ENCODE peak calls at places on chromosomes 13 and 19, in nine cellular contexts. F is A673, G is heart right ventricle, W is small intestine, Z is sigmoid colon, K is uterus, N is mammary epithelial cell, U is colonic mucosa, V is esophagus squamous epithelium. I is an unnamed sample. For H3K4me1 and H3K27me3, the result is how much of the 10 kb centered on the place peaks cover.

GRCh38 chr19:18920400-18920799 is 885 bp downstream of the DDX49 start:
- DNase-seq in V (no peak), G (no peak), F (no peak), Z (no peak), K (no peak), N (no peak), U (no peak), W (no peak), I (no peak)

GRCh38 chr13:20451397-20451796 is 74.3 kb downstream of the CRYL1 start:
- DNase-seq in V (no peak), W (no peak), N (no peak), F (no peak), G (no peak), U (no peak), Z (no peak), K (no peak), I (no peak)

GRCh38 chr13:41603917-41604316 is 146.6 kb downstream of the RGCC start:
- DNase-seq in V (no peak), F (peak), W (peak), N (peak), G (no peak), K (no peak), Z (no peak), U (no peak), I (no peak)

GRCh38 chr13:111210488-111210887 is 95.4 kb downstream of the ARHGEF7 start:
- DNase-seq in V (no peak), W (no peak), N (no peak), F (peak), G (peak), Z (no peak), K (no peak), U (no peak), I (peak)

GRCh38 chr13:49220035-49220855 is at the start of gene MLNR:
- DNase-seq in F (peak), W (peak), N (peak), V (no peak), U (peak), Z (no peak), G (peak), K (no peak), I (no peak)

GRCh38 chr19:38596057-38596981 is 21.4 kb downstream of the MAP4K1 start:
- DNase-seq in V (no peak), G (no peak), K (no peak), W (peak), Z (no peak), U (peak), F (peak), N (no peak), I (peak)

GRCh38 chr13:93235258-93236015 is 8.8 kb downstream of the GPC6 start:
- DNase-seq in U (no peak), N (no peak), W (no peak), F (peak), K (no peak), Z (peak), G (no peak), V (no peak), I (no peak)

GRCh38 chr19:42965204-42965603 is 28.2 kb upstream of the PSG7 start:
- DNase-seq in V (no peak), G (no peak), F (no peak), K (no peak), U (no peak), Z (no peak), N (peak), W (no peak), I (no peak)

GRCh38 chr19:47005164-47005641 is 14.4 kb upstream of the NPAS1 start:
- DNase-seq in F (no peak), Z (no peak), N (no peak), W (no peak), V (no peak), K (no peak), G (no peak), U (no peak), I (no peak)

GRCh38 chr19:46697142-46697960 is 19.6 kb downstream of the PRKD2 start:
- DNase-seq in Z (peak), W (peak), V (no peak), N (no peak), K (peak), U (peak), G (peak), F (peak), I (peak)

GRCh38 chr19:15321739-15322138 is 10.6 kb downstream of the BRD4 start:
- DNase-seq in K (no peak), V (no peak), Z (no peak), F (no peak), N (no peak), G (no peak), U (no peak), W (no peak), I (no peak)

GRCh38 chr19:20151617-20152145 is 15.3 kb upstream of the ZNF486 start:
- DNase-seq in N (no peak), V (no peak), F (no peak), G (no peak), U (no peak), W (no peak), K (no peak), Z (no peak), I (no peak)

GRCh38 chr13:93355094-93355493 is 128.5 kb downstream of the GPC6 start:
- DNase-seq in Z (no peak), U (no peak), W (no peak), N (no peak), K (no peak), F (no peak), G (no peak), V (no peak), I (no peak)

GRCh38 chr13:51457086-51457485 is 4.2 kb upstream of the INTS6 start:
- DNase-seq in V (no peak), G (no peak), Z (no peak), U (no peak), F (no peak), W (no peak), N (no peak), K (no peak), I (no peak)

GRCh38 chr19:5978606-5979552 is 939 bp upstream of the RANBP3 start:
- DNase-seq in N (no peak), Z (no peak), K (peak), V (no peak), U (no peak), G (no peak), F (no peak), W (no peak), I (no peak)

GRCh38 chr13:59374720-59375119 is 789.0 kb downstream of the DIAPH3 start:
- DNase-seq in G (no peak), F (no peak), N (no peak), K (no peak), Z (no peak), V (no peak), W (no peak), U (no peak), I (no peak)

GRCh38 chr19:56350416-56351045 is 35.9 kb upstream of the ZSCAN5A start:
- DNase-seq in N (peak), V (no peak), K (peak), U (peak), F (peak), W (peak), Z (no peak), G (no peak), I (no peak)

GRCh38 chr13:51000058-51000457 is 90.5 kb downstream of the RNASEH2B start:
- DNase-seq in N (no peak), U (no peak), V (no peak), F (no peak), K (no peak), G (no peak), W (no peak), Z (no peak), I (no peak)

GRCh38 chr19:41767105-41767504 is 11.8 kb downstream of the CEACAM6 start:
- DNase-seq in U (no peak), W (peak), F (no peak), N (no peak), Z (no peak), K (no peak), G (no peak), V (no peak), I (no peak)

GRCh38 chr19:41776700-41777099 is 19.7 kb upstream of the CEACAM3 start:
- DNase-seq in F (no peak), Z (no peak), G (no peak), V (no peak), N (no peak), W (no peak), K (no peak), U (no peak), I (no peak)

GRCh38 chr19:41769608-41770007 is 14.3 kb downstream of the CEACAM6 start:
- DNase-seq in U (no peak), N (no peak), W (no peak), V (no peak), F (no peak), Z (no peak), G (no peak), K (no peak), I (no peak)

GRCh38 chr19:41774515-41774980 is 19.2 kb downstream of the CEACAM6 start:
- DNase-seq in F (no peak), N (peak), V (no peak), W (peak), K (no peak), Z (no peak), G (no peak), U (peak), I (peak)

DNA sequence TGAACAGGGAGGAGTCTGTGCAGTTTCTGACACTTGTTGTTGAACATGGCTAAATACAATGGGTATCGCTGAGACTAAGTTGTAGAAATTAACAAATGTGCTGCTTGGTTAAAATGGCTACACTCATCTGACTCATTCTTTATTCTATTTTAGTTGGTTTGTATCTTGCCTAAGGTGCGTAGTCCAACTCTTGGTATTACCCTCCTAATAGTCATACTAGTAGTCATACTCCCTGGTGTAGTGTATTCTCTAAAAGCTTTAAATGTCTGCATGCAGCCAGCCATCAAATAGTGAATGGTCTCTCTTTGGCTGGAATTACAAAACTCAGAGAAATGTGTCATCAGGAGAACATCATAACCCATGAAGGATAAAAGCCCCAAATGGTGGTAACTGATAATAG is 16.1 kb downstream of the CEACAM6 start:
- DNase-seq in N (no peak), G (no peak), U (no peak), V (no peak), F (no peak), K (no peak), W (peak), Z (no peak), I (no peak)
- H3K4me1 ChIP-seq in N (under half), G (under half), U (under half), V (under half), F (under half), K (under half), W (under half), Z (under half), I (under half)

DNA sequence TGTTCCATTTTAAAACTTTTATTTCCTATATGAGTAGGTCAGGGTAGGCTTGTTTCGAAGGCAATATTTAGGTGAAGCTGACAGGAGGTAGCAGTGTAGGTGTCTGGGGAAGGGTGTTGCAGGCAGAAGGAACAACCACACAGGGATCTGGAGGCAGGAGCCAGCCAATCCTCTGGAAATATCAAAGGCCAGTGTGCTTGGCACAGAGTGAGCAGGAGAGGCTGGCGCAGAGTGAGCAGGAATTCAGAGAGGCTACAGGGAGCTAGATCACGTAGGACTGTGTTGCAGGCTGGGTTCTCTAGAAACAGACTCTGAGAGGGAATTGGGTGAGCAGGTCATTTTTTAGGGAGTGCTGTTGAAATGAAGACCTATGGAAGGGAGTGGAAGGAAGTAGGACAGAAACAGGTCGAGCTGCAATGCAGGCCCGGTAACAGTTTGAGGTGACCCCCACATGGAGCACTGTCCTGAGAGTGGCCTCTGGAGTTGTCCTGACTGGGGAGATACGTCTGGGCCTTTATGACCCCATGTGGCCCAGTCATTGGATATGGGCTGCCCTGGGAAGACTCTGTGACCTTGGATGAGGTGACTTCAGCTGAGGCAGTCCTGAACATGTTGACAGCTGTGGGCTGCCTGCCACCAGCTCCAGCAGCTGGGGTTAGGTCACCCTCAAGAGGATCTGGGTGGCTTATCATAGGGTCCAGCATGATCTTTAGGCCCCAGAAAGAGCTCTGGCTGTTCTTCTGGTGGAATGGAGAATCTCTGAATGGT is 51.7 kb downstream of the ERCC5 start:
- DNase-seq in Z (no peak), N (no peak), K (no peak), W (peak), U (no peak), G (peak), V (no peak), F (no peak), I (no peak)
- H3K27ac ChIP-seq in Z (no peak), N (no peak), K (no peak), W (peak), U (no peak), G (peak), V (no peak), F (no peak), I (peak)

GRCh38 chr13:79772811-79773210 is 291.9 kb downstream of the NDFIP2 start:
- DNase-seq in G (no peak), K (no peak), V (no peak), N (no peak), W (no peak), U (no peak), F (peak), Z (no peak), I (no peak)
- H3K27me3 ChIP-seq in G (under half), K (under half), V (under half), N (under half), W (under half), U (under half), F (under half), Z (under half), I (under half)

GRCh38 chr13:34031629-34032028 is 213.7 kb downstream of the RFC3 start:
- DNase-seq in K (no peak), V (no peak), F (no peak), G (no peak), W (no peak), N (no peak), U (no peak), Z (no peak), I (no peak)
- H3K4me1 ChIP-seq in K (under half), V (under half), F (under half), G (under half), W (under half), N (under half), U (under half), Z (under half), I (under half)

DNA sequence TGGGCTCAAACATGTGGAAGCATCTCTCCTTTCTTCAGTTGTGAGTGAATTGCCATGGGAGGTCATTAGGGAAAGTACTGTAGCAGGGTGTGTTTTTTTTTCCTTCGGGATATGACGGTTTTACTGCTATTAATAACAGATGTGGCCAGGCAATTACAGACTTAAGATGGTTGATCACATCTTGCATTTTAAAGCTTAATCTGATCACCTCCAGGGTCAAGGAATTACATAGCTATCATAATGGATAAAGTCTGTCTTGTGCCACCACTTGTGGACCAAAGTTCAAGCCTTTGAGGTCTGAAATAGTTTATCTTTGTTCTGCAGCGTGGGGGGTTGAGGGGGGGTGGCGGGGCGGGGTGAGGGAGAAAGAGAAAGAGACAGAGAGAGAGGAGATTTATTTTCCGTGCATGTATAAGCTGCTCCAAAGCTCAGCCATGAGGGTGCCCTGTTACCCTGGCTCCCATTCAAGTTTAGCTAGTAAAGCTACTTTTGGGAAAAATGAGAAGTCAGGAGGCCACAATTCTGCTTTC is 5.5 kb upstream of the SERP2 start:
- DNase-seq in F (peak), Z (no peak), U (no peak), K (no peak), W (peak), V (no peak), G (no peak), N (no peak), I (no peak)
- H3K27ac ChIP-seq in F (no peak), Z (no peak), U (peak), K (no peak), W (peak), V (no peak), G (no peak), N (no peak), I (no peak)

GRCh38 chr19:30222993-30223865 is 149.0 kb upstream of the ZNF536 start:
- DNase-seq in N (no peak), K (no peak), W (no peak), G (no peak), F (no peak), V (no peak), U (no peak), Z (peak), I (no peak)
- H3K27me3 ChIP-seq in N (under half), K (under half), W (under half), G (under half), F (under half), V (under half), U (half or more), Z (half or more), I (under half)

GRCh38 chr19:1467512-1468273 is 11.3 kb downstream of the C19orf25 start:
- DNase-seq in F (no peak), U (no peak), V (no peak), K (no peak), Z (no peak), W (no peak), N (no peak), G (peak), I (no peak)
- H3K4me1 ChIP-seq in F (under half), U (under half), V (half or more), K (under half), Z (half or more), W (under half), N (half or more), G (half or more), I (half or more)

I was measured in lung.